ENCODE peak calls at places on chromosome 1, in six cellular contexts. L, V, N, J, Z and C are unnamed samples.
A peak's percentile ranks its signal among the peaks of the same experiment; 100 is the strongest.

GRCh38 chr1:64956241-64956640 is 10.1 kb downstream of the JAK1 start:
- DNase-seq in L (no peak), V (no peak), N (peak; percentile 31), J (no peak), Z (no peak), C (no peak)

GRCh38 chr1:62356257-62356835 is 37.1 kb upstream of the KANK4 start:
- DNase-seq in L (peak; percentile 55), V (peak; percentile 29), N (peak; percentile 58), J (no peak), Z (no peak), C (peak; percentile 23)

GRCh38 chr1:107493111-107493716 is 352.4 kb downstream of the NTNG1 start:
- DNase-seq in L (no peak), V (no peak), N (no peak), J (no peak), Z (no peak), C (no peak)

GRCh38 chr1:245810789-245811337 is 656.1 kb downstream of the KIF26B start:
- DNase-seq in L (no peak), V (no peak), N (no peak), J (no peak), Z (no peak), C (no peak)

GRCh38 chr1:167430134-167430848 is 88.0 kb downstream of the CD247 start:
- DNase-seq in L (no peak), V (peak; percentile 77), N (no peak), J (no peak), Z (no peak), C (no peak)

GRCh38 chr1:9996624-9997582 is at the start of gene RBP7:
- DNase-seq in L (no peak), V (peak; percentile 84), N (no peak), J (no peak), Z (peak; percentile 25), C (no peak)

GRCh38 chr1:176222196-176222595 is 15.1 kb upstream of the COP1 start:
- DNase-seq in L (no peak), V (no peak), N (no peak), J (no peak), Z (no peak), C (no peak)

GRCh38 chr1:10795305-10796021 is 983 bp downstream of the CASZ1 start:
- DNase-seq in L (no peak), V (no peak), N (no peak), J (no peak), Z (peak; percentile 30), C (no peak)

GRCh38 chr1:44059956-44060355 is 28.7 kb upstream of the SLC6A9 start:
- DNase-seq in L (no peak), V (no peak), N (no peak), J (no peak), Z (no peak), C (no peak)

GRCh38 chr1:81809808-81810207 is 9.1 kb downstream of the ADGRL2 start:
- DNase-seq in L (no peak), V (no peak), N (no peak), J (no peak), Z (no peak), C (no peak)

GRCh38 chr1:166170075-166170474 is 3.3 kb upstream of the FAM78B start:
- DNase-seq in L (no peak), V (no peak), N (no peak), J (no peak), Z (no peak), C (no peak)

GRCh38 chr1:2971146-2971501 is 50.1 kb upstream of the ACTRT2 start:
- DNase-seq in L (no peak), V (peak; percentile 76), N (no peak), J (no peak), Z (no peak), C (no peak)

GRCh38 chr1:164723296-164723731 is 164.3 kb downstream of the PBX1 start:
- DNase-seq in L (no peak), V (no peak), N (no peak), J (peak; percentile 70), Z (no peak), C (no peak)

GRCh38 chr1:19074361-19074901 is 118.0 kb upstream of the IFFO2 start:
- DNase-seq in L (no peak), V (peak; percentile 87), N (no peak), J (no peak), Z (no peak), C (no peak)

GRCh38 chr1:96973605-96974004 is 252.0 kb downstream of the PTBP2 start:
- DNase-seq in L (no peak), V (no peak), N (peak; percentile 25), J (no peak), Z (no peak), C (no peak)

GRCh38 chr1:22264464-22265330 is 121.8 kb upstream of the WNT4 start:
- DNase-seq in L (no peak), V (no peak), N (no peak), J (no peak), Z (no peak), C (no peak)

GRCh38 chr1:49686107-49686506 is 337.6 kb downstream of the AGBL4 start:
- DNase-seq in L (no peak), V (no peak), N (no peak), J (no peak), Z (no peak), C (no peak)

GRCh38 chr1:167805041-167805556 is 83.3 kb downstream of the MPZL1 start:
- DNase-seq in L (no peak), V (no peak), N (no peak), J (peak; percentile 40), Z (no peak), C (no peak)

GRCh38 chr1:182197555-182197954 is 136.0 kb upstream of the ZNF648 start:
- DNase-seq in L (no peak), V (no peak), N (no peak), J (no peak), Z (no peak), C (no peak)

GRCh38 chr1:26317612-26318337 is at the start of gene CD52:
- DNase-seq in L (no peak), V (no peak), N (no peak), J (no peak), Z (no peak), C (no peak)